ENCODE peak calls at places on chromosomes 6 and 20, in four cellular contexts. C, O, Y and M are unnamed samples. For H3K4me1, the result is how much of the 10 kb centered on the place peaks cover.

GRCh38 chr20:17612287-17612974 is 42.6 kb downstream of the DSTN start:
- DNase-seq in C (peak), O (no peak), Y (peak), M (peak)

GRCh38 chr6:113359155-113360140 is 497.7 kb upstream of the MARCKS start:
- DNase-seq in C (peak), O (no peak), Y (peak), M (no peak)

GRCh38 chr20:3896302-3896701 is 7.1 kb downstream of the PANK2 start:
- DNase-seq in Y (no peak), O (no peak), C (peak), M (no peak)

GRCh38 chr20:54250691-54251090 is 42.8 kb downstream of the PFDN4 start:
- DNase-seq in C (no peak), Y (no peak), O (no peak), M (no peak)

GRCh38 chr6:128350416-128351254 is 169.8 kb downstream of the PTPRK start:
- DNase-seq in C (peak), O (no peak), Y (no peak), M (no peak)

GRCh38 chr20:33897313-33897912 is 86.3 kb downstream of the CHMP4B start:
- DNase-seq in O (no peak), Y (peak), C (no peak), M (peak)

GRCh38 chr6:147077251-147077650 is 127.0 kb upstream of the STXBP5 start:
- DNase-seq in O (no peak), C (no peak), Y (no peak), M (no peak)

GRCh38 chr6:139099984-139100383 is 34.9 kb upstream of the HECA start:
- DNase-seq in O (no peak), Y (no peak), C (no peak), M (no peak)

GRCh38 chr6:152863618-152864326 is 113.2 kb downstream of the VIP start:
- DNase-seq in Y (peak), C (peak), O (peak), M (peak)

GRCh38 chr6:43766964-43767461 is 3.0 kb upstream of the VEGFA start:
- DNase-seq in O (no peak), Y (no peak), C (no peak), M (no peak)

GRCh38 chr20:3563548-3564177 is 92.8 kb downstream of the ATRN start:
- DNase-seq in C (peak), Y (peak), O (peak), M (peak)

GRCh38 chr6:131966443-131966842 is 15.3 kb upstream of the CCN2 start:
- DNase-seq in O (no peak), C (peak), Y (no peak), M (no peak)

GRCh38 chr6:166121721-166122120 is 45.9 kb downstream of the TBXT start:
- DNase-seq in C (no peak), O (no peak), Y (no peak), M (no peak)

GRCh38 chr20:61949714-61950630 is 115.7 kb downstream of the TAF4 start:
- DNase-seq in Y (no peak), O (peak), C (no peak), M (no peak)

GRCh38 chr20:61950631-61951010 is 115.1 kb downstream of the TAF4 start:
- DNase-seq in O (peak), Y (no peak), C (no peak), M (no peak)

GRCh38 chr20:61949363-61949713 is 116.3 kb downstream of the TAF4 start:
- DNase-seq in O (no peak), C (no peak), Y (no peak), M (no peak)

GRCh38 chr20:61951695-61952533 is 113.8 kb downstream of the TAF4 start:
- DNase-seq in O (peak), Y (no peak), C (peak), M (peak)

DNA sequence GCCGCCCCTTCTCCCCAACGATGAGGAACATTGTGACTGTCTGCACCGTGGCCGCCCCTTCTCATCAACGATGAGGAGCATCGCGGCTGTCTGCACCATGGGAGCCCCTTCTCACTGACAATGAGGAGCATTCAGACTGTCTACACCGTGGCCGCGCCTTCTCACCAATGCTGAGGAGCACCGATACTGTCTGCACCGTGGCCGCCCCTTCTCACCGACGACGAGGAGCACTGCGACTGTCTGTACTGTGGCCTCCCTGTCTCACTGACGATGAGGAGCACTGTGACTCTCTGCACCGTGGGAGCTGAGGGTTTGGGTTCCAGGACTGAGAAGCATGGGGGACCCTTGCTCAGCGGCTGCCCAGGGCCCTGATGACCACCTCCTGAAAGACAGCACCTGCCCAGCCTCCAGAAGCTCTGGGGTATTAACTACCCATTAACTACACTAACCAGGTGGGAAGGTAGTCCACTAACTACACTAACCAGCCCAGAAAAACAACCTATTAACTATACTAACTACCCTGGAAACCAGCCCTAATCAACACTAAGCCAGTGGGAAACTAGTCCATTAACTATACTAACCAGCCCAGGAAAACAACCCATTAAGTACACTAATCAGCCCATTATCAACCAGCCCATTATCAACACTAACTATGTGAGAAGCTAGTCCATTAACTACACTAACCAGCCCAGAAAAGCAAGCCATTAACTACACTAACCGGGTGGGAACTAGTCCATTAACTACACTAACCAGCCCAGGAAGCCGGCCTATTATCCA is 116.9 kb downstream of the TAF4 start:
- DNase-seq in C (no peak), O (no peak), Y (no peak), M (no peak)
- H3K4me3 ChIP-seq in C (no peak), O (no peak), Y (no peak), M (no peak)

GRCh38 chr6:106973018-106973840 is 1.3 kb downstream of the CD24 start:
- DNase-seq in O (peak), C (peak), Y (peak), M (peak)

GRCh38 chr6:106973841-106974336 is 640 bp downstream of the CD24 start:
- DNase-seq in C (peak), Y (no peak), O (peak), M (peak)

GRCh38 chr6:106974999-106975698 is 620 bp upstream of the CD24 start:
- DNase-seq in C (peak), Y (peak), O (peak), M (peak)

GRCh38 chr6:106974337-106974998 is at the start of gene CD24:
- DNase-seq in C (peak), O (peak), Y (peak), M (peak)

DNA sequence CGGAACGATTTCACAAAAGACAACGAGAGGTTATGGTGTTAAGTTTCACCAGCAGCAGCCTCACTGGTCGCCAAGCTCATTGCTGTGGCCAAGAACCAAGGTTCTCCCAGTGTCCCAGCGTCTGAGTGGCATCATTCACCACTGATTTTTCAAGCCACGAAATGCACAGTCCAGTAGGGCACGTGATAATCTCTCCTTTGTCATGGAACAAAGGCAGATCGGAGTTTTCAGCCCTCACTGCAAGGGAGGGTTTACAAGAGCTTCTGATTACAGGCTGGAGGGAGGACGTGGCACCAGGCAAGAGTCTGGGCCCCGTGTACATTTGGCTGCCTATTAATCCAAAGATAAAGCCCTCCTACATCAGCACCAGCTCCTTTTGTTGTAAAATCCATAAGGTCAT is 2.0 kb downstream of the CD24 start:
- DNase-seq in C (peak), Y (peak), O (peak), M (peak)
- H3K9ac ChIP-seq in C (no peak), Y (no peak), O (peak), M (peak)

GRCh38 chr20:48333707-48334106 is 494.1 kb downstream of the PREX1 start:
- DNase-seq in C (no peak), O (no peak), Y (no peak), M (peak)
- H3K4me1 ChIP-seq in C (under half), O (under half), Y (under half), M (under half)

GRCh38 chr20:50099565-50099991 is 13.4 kb downstream of the UBE2V1 start:
- DNase-seq in O (no peak), Y (no peak), C (no peak), M (no peak)

GRCh38 chr20:50098259-50098658 is 14.7 kb downstream of the UBE2V1 start:
- DNase-seq in Y (no peak), O (peak), C (no peak), M (no peak)

GRCh38 chr20:50100552-50100951 is 12.4 kb downstream of the UBE2V1 start:
- DNase-seq in Y (no peak), O (no peak), C (peak), M (no peak)

GRCh38 chr20:50101281-50101680 is 11.7 kb downstream of the UBE2V1 start:
- DNase-seq in C (no peak), O (no peak), Y (no peak), M (no peak)

GRCh38 chr20:50099121-50099520 is 13.8 kb downstream of the UBE2V1 start:
- DNase-seq in O (no peak), C (no peak), Y (no peak), M (no peak)
- H3K4me3 ChIP-seq in O (no peak), C (no peak), Y (no peak), M (peak)

GRCh38 chr6:122347251-122347650 is 52.2 kb upstream of the HSF2 start:
- DNase-seq in C (no peak), O (no peak), Y (no peak), M (no peak)

GRCh38 chr6:122352958-122353357 is 46.5 kb upstream of the HSF2 start:
- DNase-seq in Y (no peak), C (no peak), O (no peak), M (no peak)
- H3K9ac ChIP-seq in Y (no peak), C (no peak), O (no peak), M (no peak)

GRCh38 chr6:108733706-108734105 is 114.5 kb upstream of the ARMC2 start:
- DNase-seq in C (no peak), Y (no peak), O (no peak), M (peak)
- H3K4me1 ChIP-seq in C (under half), Y (under half), O (under half), M (under half)

GRCh38 chr6:133187657-133188453 is 53.3 kb upstream of the EYA4 start:
- DNase-seq in Y (no peak), C (peak), O (no peak), M (no peak)

GRCh38 chr6:133184798-133185380 is 56.3 kb upstream of the EYA4 start:
- DNase-seq in C (peak), O (peak), Y (no peak), M (no peak)

GRCh38 chr6:133185731-133186130 is 55.4 kb upstream of the EYA4 start:
- DNase-seq in Y (no peak), C (no peak), O (no peak), M (no peak)

GRCh38 chr6:133187114-133187513 is 54.0 kb upstream of the EYA4 start:
- DNase-seq in O (no peak), Y (peak), C (no peak), M (no peak)

DNA sequence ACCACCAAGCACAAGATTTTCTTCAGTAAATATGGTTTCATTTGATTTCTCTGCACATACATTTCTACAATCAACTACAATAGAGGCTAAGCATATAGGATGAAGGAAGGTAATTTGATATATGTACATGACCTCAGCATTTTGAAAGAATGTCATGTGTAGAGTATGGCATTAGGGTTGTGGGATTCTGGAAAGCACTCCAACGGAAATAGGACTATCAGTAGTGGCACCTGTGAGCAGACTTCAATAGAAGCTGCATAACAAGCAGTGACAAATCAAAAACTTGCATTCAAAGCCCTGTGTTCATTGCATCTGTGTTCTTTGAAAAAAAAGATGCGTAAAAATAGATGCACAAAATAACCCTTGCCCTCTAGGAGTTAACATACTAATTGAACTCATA is 57.5 kb upstream of the EYA4 start:
- DNase-seq in Y (no peak), O (no peak), C (no peak), M (no peak)
- H3K4me3 ChIP-seq in Y (no peak), O (no peak), C (no peak), M (no peak)

DNA sequence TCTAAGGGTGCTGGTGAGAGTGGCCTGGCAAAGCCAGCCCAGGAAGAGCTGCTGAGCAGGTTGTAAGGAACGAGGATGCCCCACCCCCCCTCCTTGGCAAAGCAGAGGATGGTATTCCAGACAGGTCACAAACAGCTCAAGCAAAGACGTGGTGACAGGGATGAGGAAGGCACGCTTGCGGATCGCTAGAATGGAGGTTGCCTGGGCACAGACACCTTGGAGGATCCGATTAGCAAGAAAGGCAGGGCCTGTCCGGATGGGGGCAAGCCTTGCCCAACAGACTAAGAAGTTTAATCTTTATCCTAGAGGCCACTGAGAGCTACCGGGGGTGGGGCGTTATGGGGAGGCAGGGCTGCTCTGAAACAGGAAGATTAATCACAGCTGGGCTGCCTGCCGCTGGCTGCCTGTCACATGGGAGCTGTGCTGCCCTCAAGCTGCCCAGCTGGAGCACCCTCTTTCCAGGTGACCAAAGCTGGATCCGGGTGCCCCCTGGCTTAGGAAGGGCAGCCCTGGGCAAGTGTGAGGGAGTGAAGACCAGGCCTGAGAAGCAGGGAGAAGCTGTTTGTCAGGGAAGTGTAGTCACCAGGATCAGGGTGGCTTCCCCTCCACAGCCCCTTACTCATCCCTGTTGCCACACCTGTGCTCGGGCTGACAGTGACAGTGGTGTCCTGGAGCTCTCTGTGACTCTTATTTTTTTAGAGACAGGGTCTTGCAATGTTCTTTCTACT is 9.2 kb upstream of the MAPK13 start:
- DNase-seq in C (no peak), O (peak), Y (no peak), M (peak)
- H3K9ac ChIP-seq in C (no peak), O (peak), Y (no peak), M (no peak)

DNA sequence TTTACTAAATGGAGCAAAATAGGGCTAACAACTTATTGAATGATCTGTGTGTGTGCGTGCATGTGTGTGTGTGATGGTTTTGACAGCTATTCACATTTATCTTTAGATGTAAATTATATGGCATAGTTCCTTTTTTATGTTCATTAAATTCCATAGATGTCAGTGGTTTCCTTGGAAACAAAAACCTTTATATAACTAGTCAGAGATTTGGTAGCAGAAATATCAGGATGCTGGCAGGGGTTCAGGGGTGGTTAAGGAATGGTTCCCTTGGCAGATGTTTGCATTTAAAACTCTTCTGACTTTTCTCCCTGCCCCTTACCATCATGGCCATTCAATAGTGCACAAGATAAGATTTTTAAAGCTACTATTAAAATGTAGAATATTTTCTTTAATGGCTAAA is 256.6 kb downstream of the PLCB1 start:
- DNase-seq in Y (no peak), O (no peak), C (peak), M (no peak)
- H3K4me1 ChIP-seq in Y (under half), O (under half), C (under half), M (under half)